ENCODE peak calls at places on chromosomes 12 and 14, in nine cellular contexts. X is GM20000, O is mesothelial cell of epicardium, Z is tibial artery, W is ovary, G is neural crest cell, B is Peyer's patch, S is omental fat pad, R is bronchial epithelial cell. Q is an unnamed sample.

GRCh38 chr14:68109132-68109531 is 289.6 kb downstream of the RAD51B start:
- DNase-seq in X (no peak), O (no peak), Z (no peak), W (no peak), G (no peak), B (no peak), S (no peak), R (peak; percentile 39), Q (no peak)

GRCh38 chr12:105487961-105488360 is 157.5 kb downstream of the C12orf75 start:
- DNase-seq in X (no peak), O (no peak), Z (no peak), W (no peak), G (no peak), B (no peak), S (no peak), R (no peak), Q (no peak)

GRCh38 chr12:111076199-111076598 is 155.8 kb upstream of the MYL2 start:
- DNase-seq in X (no peak), O (no peak), Z (no peak), W (no peak), G (no peak), B (no peak), S (no peak), R (no peak), Q (no peak)

GRCh38 chr14:51554953-51555352 is 96.8 kb upstream of the FRMD6 start:
- DNase-seq in X (peak; percentile 21), O (no peak), Z (no peak), W (no peak), G (no peak), B (no peak), S (no peak), R (no peak), Q (no peak)

GRCh38 chr12:108696111-108696995 is 35.0 kb downstream of the CORO1C start:
- DNase-seq in X (no peak), O (no peak), Z (no peak), W (no peak), G (no peak), B (no peak), S (no peak), R (peak; percentile 100), Q (no peak)

GRCh38 chr12:108666326-108666995 is 32.8 kb upstream of the SELPLG start:
- DNase-seq in X (no peak), O (no peak), Z (no peak), W (no peak), G (no peak), B (no peak), S (no peak), R (no peak), Q (no peak)

GRCh38 chr12:60173213-60174170 is 577.7 kb downstream of the SLC16A7 start:
- DNase-seq in X (no peak), O (no peak), Z (no peak), W (no peak), G (no peak), B (no peak), S (no peak), R (no peak), Q (peak; percentile 15)

GRCh38 chr14:61347771-61348443 is 26.5 kb downstream of the PRKCH start:
- DNase-seq in X (no peak), O (no peak), Z (no peak), W (no peak), G (no peak), B (no peak), S (no peak), R (no peak), Q (no peak)

GRCh38 chr14:75001899-75002298 is 822 bp upstream of the EIF2B2 start:
- DNase-seq in X (no peak), O (no peak), Z (no peak), W (no peak), G (no peak), B (no peak), S (no peak), R (no peak), Q (no peak)

GRCh38 chr14:32252030-32252670 is 49.1 kb upstream of the RNU6-8 start:
- DNase-seq in X (peak; percentile 61), O (peak; percentile 49), Z (no peak), W (no peak), G (peak; percentile 40), B (no peak), S (no peak), R (peak; percentile 68), Q (peak; percentile 31)

GRCh38 chr14:68510201-68510600 is 282.7 kb downstream of the ZFP36L1 start:
- DNase-seq in X (no peak), O (peak; percentile 61), Z (peak; percentile 85), W (peak; percentile 73), G (no peak), B (no peak), S (no peak), R (no peak), Q (no peak)

GRCh38 chr12:19772776-19773175 is 333.5 kb downstream of the AEBP2 start:
- DNase-seq in X (no peak), O (no peak), Z (no peak), W (no peak), G (no peak), B (no peak), S (no peak), R (no peak), Q (no peak)

GRCh38 chr12:113497709-113498108 is 26.0 kb upstream of the LHX5 start:
- DNase-seq in X (no peak), O (no peak), Z (no peak), W (no peak), G (no peak), B (no peak), S (no peak), R (no peak), Q (no peak)

GRCh38 chr12:49924847-49925246 is 21.1 kb upstream of the FAIM2 start:
- DNase-seq in X (no peak), O (no peak), Z (no peak), W (no peak), G (no peak), B (no peak), S (no peak), R (no peak), Q (no peak)

GRCh38 chr12:58563621-58564020 is 356.7 kb downstream of the LRIG3 start:
- DNase-seq in X (no peak), O (no peak), Z (no peak), W (no peak), G (no peak), B (no peak), S (no peak), R (no peak), Q (no peak)

GRCh38 chr14:91417983-91418386 is 365 bp upstream of the CCDC88C start:
- DNase-seq in X (no peak), O (no peak), Z (no peak), W (no peak), G (no peak), B (no peak), S (no peak), R (no peak), Q (peak; percentile 54)

GRCh38 chr14:91419451-91419850 is 1.8 kb upstream of the CCDC88C start:
- DNase-seq in X (no peak), O (no peak), Z (no peak), W (no peak), G (no peak), B (no peak), S (no peak), R (no peak), Q (no peak)

GRCh38 chr14:91419044-91419397 is 1.4 kb upstream of the CCDC88C start:
- DNase-seq in X (no peak), O (no peak), Z (no peak), W (no peak), G (no peak), B (no peak), S (no peak), R (no peak), Q (no peak)

GRCh38 chr14:91417134-91417982 is at the start of gene CCDC88C:
- DNase-seq in X (peak; percentile 93), O (peak; percentile 70), Z (no peak), W (peak; percentile 49), G (peak; percentile 58), B (peak; percentile 90), S (no peak), R (peak; percentile 40), Q (peak; percentile 73)

GRCh38 chr14:91418387-91419043 is 895 bp upstream of the CCDC88C start:
- DNase-seq in X (peak; percentile 64), O (peak; percentile 85), Z (no peak), W (peak; percentile 73), G (peak; percentile 73), B (peak; percentile 85), S (peak; percentile 73), R (peak; percentile 47), Q (peak; percentile 84)
- TF ChIP-seq CTCF in X (peak; percentile 83), O (peak; percentile 97), Z (peak; percentile 92), W (peak; percentile 84), G (peak; percentile 90), B (peak; percentile 99), S (peak; percentile 93), R (peak; percentile 92), Q (peak; percentile 100)

DNA sequence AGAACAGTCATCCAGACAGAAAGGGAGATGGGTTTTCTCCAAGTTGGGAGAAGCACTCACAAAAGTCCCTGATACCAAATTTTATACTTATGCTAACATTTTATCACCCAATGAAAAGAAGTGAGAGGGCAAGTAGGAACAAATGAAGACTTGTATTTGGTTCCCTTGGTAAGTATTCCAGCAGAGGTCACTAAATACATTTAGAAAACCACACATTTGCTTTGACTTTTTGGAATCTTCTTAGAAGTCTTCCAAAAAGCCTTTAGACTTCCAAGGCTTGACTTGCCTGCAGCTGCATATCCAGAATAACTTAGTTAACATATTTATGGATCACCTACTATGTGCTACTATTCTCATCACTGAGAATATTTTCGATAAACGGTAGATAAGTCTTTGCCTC is 3.1 kb upstream of the GYS2 start:
- DNase-seq in X (no peak), O (no peak), Z (no peak), W (no peak), G (no peak), B (no peak), S (no peak), R (peak; percentile 55), Q (no peak)
- TF ChIP-seq CTCF in X (no peak), O (no peak), Z (peak; percentile 9), W (peak; percentile 24), G (no peak), B (no peak), S (no peak), R (peak; percentile 39), Q (no peak)

DNA sequence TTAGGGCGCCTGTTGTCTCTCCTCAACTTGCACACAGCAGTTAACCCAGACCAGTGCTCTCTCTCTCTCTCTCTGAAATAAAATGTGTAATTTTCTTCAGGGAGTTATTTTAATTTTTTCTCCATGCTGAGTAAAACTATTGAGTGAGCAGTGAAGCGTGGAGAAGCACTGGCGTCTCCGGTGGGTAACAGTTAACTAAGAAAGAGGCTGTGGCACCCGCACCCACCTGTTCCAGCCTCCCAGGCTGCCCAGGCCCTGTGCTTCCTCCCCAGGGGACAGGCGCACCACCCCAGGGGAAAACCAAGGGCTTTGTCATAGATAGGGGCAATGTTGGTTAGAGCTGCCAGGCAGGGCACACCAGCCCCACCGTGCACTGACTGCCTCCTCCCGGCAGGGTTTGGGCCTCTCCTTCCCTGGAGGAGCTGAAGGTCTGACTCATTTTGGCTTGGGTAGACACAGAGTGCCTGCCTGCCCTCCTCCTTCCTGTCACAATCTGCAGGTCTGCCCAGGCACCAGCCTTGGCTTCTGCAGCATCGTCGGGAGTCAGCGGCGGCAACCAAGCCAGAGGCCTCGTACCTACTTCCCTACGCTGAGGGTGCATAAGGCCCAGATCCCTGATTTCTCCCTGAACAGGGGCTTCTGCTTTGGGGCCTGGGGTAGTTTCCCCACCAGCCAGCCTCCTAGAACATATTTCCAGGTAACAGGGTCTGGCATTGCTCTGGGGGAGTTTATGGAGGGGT is 3.9 kb downstream of the HOXC5 start:
- DNase-seq in X (no peak), O (peak; percentile 48), Z (peak; percentile 83), W (no peak), G (no peak), B (no peak), S (no peak), R (peak; percentile 15), Q (no peak)
- TF ChIP-seq CTCF in X (no peak), O (no peak), Z (peak; percentile 59), W (no peak), G (no peak), B (no peak), S (no peak), R (no peak), Q (no peak)

GRCh38 chr12:124053855-124054254 is 80.8 kb downstream of the ZNF664 start:
- DNase-seq in X (peak; percentile 45), O (peak; percentile 61), Z (no peak), W (peak; percentile 79), G (peak; percentile 41), B (no peak), S (no peak), R (peak; percentile 32), Q (peak; percentile 60)
- TF ChIP-seq CTCF in X (no peak), O (no peak), Z (peak; percentile 61), W (peak; percentile 81), G (peak; percentile 73), B (no peak), S (no peak), R (peak; percentile 49), Q (peak; percentile 18)